ENCODE peak calls at places on chromosome 22, in nine cellular contexts. D, S, H, Q, L, G, V, O and U are unnamed samples.

GRCh38 chr22:41296826-41297667 is 4.3 kb upstream of the ZC3H7B start:
- DNase-seq in D (no peak), L (no peak), H (no peak), O (no peak), V (no peak), Q (no peak), G (no peak), S (no peak), U (no peak)

GRCh38 chr22:36565686-36566085 is 36.7 kb upstream of the EIF3D start:
- DNase-seq in S (no peak), Q (peak), O (no peak), H (no peak), V (no peak), G (no peak), D (peak), L (no peak), U (no peak)

GRCh38 chr22:19287889-19288288 is 3.6 kb downstream of the CLTCL1 start:
- DNase-seq in H (no peak), O (no peak), Q (peak), V (no peak), D (peak), S (no peak), G (no peak), L (no peak), U (peak)

GRCh38 chr22:44585559-44586121 is 87.6 kb upstream of the RTL6 start:
- DNase-seq in O (no peak), G (no peak), H (no peak), S (no peak), Q (no peak), L (no peak), V (no peak), D (no peak), U (no peak)

GRCh38 chr22:25900390-25900789 is 158.4 kb downstream of the MYO18B start:
- DNase-seq in S (no peak), Q (no peak), O (no peak), L (no peak), D (no peak), G (no peak), H (no peak), V (no peak), U (no peak)

GRCh38 chr22:19607198-19608113 is 83.2 kb upstream of the CLDN5 start:
- DNase-seq in D (peak), O (no peak), Q (no peak), L (no peak), V (no peak), G (peak), S (peak), H (peak), U (peak)

GRCh38 chr22:46985507-46985882 is 223.0 kb downstream of the TBC1D22A start:
- DNase-seq in S (no peak), L (no peak), O (no peak), G (no peak), V (no peak), H (no peak), Q (no peak), D (no peak), U (no peak)

GRCh38 chr22:19233189-19233661 is 54.7 kb upstream of the SLC25A1 start:
- DNase-seq in O (no peak), Q (no peak), S (no peak), L (no peak), D (no peak), V (no peak), H (no peak), G (no peak), U (no peak)

GRCh38 chr22:22810018-22810427 is 77.6 kb upstream of the IGLL5 start:
- DNase-seq in O (peak), Q (no peak), V (peak), D (no peak), L (peak), S (peak), G (no peak), H (no peak), U (peak)

GRCh38 chr22:42419328-42419881 is 12.8 kb downstream of the NFAM1 start:
- DNase-seq in L (no peak), O (no peak), V (no peak), Q (no peak), S (no peak), H (peak), D (no peak), G (no peak), U (no peak)

GRCh38 chr22:46092646-46093410 is 57.5 kb upstream of the PPARA start:
- DNase-seq in V (no peak), G (no peak), H (no peak), Q (peak), S (no peak), O (no peak), L (no peak), D (no peak), U (no peak)

GRCh38 chr22:39873963-39874362 is 19.6 kb downstream of the ENTHD1 start:
- DNase-seq in Q (no peak), S (no peak), O (no peak), G (no peak), L (no peak), H (no peak), V (no peak), D (no peak), U (no peak)

GRCh38 chr22:42635531-42635930 is 4.9 kb downstream of the ATP5MGL start:
- DNase-seq in S (no peak), G (no peak), V (peak), Q (peak), O (no peak), D (peak), H (no peak), L (no peak), U (no peak)

GRCh38 chr22:37661160-37661924 is 2.8 kb downstream of the PDXP start:
- DNase-seq in D (peak), G (peak), S (peak), V (no peak), O (peak), Q (peak), L (peak), H (no peak), U (peak)

GRCh38 chr22:21025266-21025665 is 7.1 kb downstream of the SLC7A4 start:
- DNase-seq in O (no peak), G (no peak), D (no peak), S (no peak), L (no peak), Q (no peak), V (no peak), H (no peak), U (no peak)

GRCh38 chr22:32967285-32968101 is 90.7 kb downstream of the SYN3 start:
- DNase-seq in O (no peak), Q (no peak), S (no peak), L (no peak), H (no peak), V (no peak), G (no peak), D (no peak), U (peak)

GRCh38 chr22:20810645-20811044 is 36.7 kb downstream of the SERPIND1 start:
- DNase-seq in D (no peak), O (no peak), Q (no peak), S (no peak), H (no peak), V (no peak), L (no peak), G (no peak), U (no peak)

GRCh38 chr22:50076646-50077624 is 8.3 kb downstream of the MLC1 start:
- DNase-seq in S (peak), Q (no peak), H (no peak), L (no peak), D (no peak), V (no peak), G (no peak), O (peak), U (no peak)
- TF ChIP-seq EZH2phosphoT487 in S (no peak), Q (no peak), H (no peak), L (no peak), D (no peak), V (no peak), G (no peak), O (no peak), U (no peak)

GRCh38 chr22:17931400-17931825 is 92.9 kb downstream of the MICAL3 start:
- DNase-seq in S (no peak), O (peak), H (no peak), G (no peak), L (no peak), D (peak), V (no peak), Q (peak), U (no peak)
- TF ChIP-seq EZH2phosphoT487 in S (no peak), O (no peak), H (no peak), G (no peak), L (no peak), D (no peak), V (no peak), Q (no peak), U (no peak)

GRCh38 chr22:50207383-50208031 is 6.7 kb downstream of the SELENOO start:
- DNase-seq in D (no peak), V (no peak), H (no peak), G (no peak), S (peak), L (no peak), O (no peak), Q (no peak), U (no peak)

GRCh38 chr22:50205781-50206569 is 5.2 kb downstream of the SELENOO start:
- DNase-seq in L (no peak), V (no peak), O (no peak), H (no peak), Q (no peak), D (no peak), G (no peak), S (no peak), U (no peak)

GRCh38 chr22:50208430-50208938 is 7.7 kb downstream of the SELENOO start:
- DNase-seq in O (no peak), V (no peak), Q (no peak), L (no peak), G (no peak), S (no peak), D (no peak), H (no peak), U (no peak)

GRCh38 chr22:50208939-50209892 is 8.4 kb downstream of the SELENOO start:
- DNase-seq in H (no peak), D (no peak), S (no peak), G (no peak), O (no peak), V (no peak), L (no peak), Q (no peak), U (no peak)

DNA sequence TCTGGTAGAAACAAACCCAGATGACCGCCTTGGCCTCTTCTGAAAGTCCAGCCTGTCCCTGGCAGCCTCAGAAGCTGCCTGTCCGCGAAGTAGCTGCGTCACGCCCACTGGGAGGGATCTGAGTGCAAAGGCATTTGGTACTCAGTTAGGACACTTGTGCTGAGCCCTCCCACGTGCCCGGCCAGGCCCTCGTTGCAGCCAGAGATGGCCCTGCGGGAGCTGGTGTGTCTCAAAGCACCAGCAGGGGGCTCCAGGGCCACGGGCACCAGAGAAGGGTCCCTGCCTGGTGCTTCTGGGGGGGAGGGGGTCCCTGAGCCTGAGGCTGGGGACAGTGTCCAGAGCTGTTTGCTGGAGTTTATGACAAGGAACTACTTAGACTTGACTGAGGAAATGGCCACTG is 5.8 kb downstream of the SELENOO start:
- DNase-seq in G (peak), S (peak), D (no peak), Q (peak), L (peak), O (peak), H (no peak), V (no peak), U (peak)
- TF ChIP-seq EZH2phosphoT487 in G (no peak), S (no peak), D (no peak), Q (no peak), L (no peak), O (no peak), H (no peak), V (no peak), U (no peak)

GRCh38 chr22:50229370-50229769 is 15.5 kb downstream of the TUBGCP6 start:
- DNase-seq in V (no peak), G (no peak), D (no peak), Q (no peak), L (no peak), O (no peak), H (no peak), S (no peak), U (no peak)

GRCh38 chr22:50236731-50237409 is 8.0 kb downstream of the TUBGCP6 start:
- DNase-seq in L (peak), G (peak), S (peak), D (peak), O (no peak), H (peak), V (no peak), Q (peak), U (no peak)

GRCh38 chr22:50232481-50233151 is 12.2 kb downstream of the TUBGCP6 start:
- DNase-seq in V (no peak), H (no peak), O (no peak), S (no peak), G (no peak), Q (no peak), D (no peak), L (no peak), U (no peak)

GRCh38 chr22:50228366-50228765 is 16.5 kb downstream of the TUBGCP6 start:
- DNase-seq in O (no peak), Q (no peak), G (no peak), L (no peak), H (no peak), S (no peak), D (no peak), V (no peak), U (no peak)

GRCh38 chr22:50233223-50233622 is 11.6 kb downstream of the TUBGCP6 start:
- DNase-seq in Q (no peak), D (no peak), O (no peak), H (no peak), V (no peak), S (no peak), G (no peak), L (no peak), U (no peak)
- TF ChIP-seq EZH2phosphoT487 in Q (no peak), D (no peak), O (no peak), H (no peak), V (no peak), S (no peak), G (no peak), L (no peak), U (no peak)

GRCh38 chr22:27433585-27434190 is 367.9 kb downstream of the MN1 start:
- DNase-seq in Q (no peak), L (no peak), D (peak), H (no peak), G (no peak), V (no peak), S (no peak), O (no peak), U (no peak)

GRCh38 chr22:27429476-27429875 is 372.1 kb downstream of the MN1 start:
- DNase-seq in S (no peak), L (no peak), H (no peak), Q (no peak), G (no peak), O (no peak), V (no peak), D (no peak), U (no peak)

GRCh38 chr22:27430799-27431480 is 370.6 kb downstream of the MN1 start:
- DNase-seq in D (no peak), V (no peak), H (no peak), S (no peak), L (no peak), Q (no peak), G (no peak), O (no peak), U (no peak)

GRCh38 chr22:27434898-27435297 is 366.7 kb downstream of the MN1 start:
- DNase-seq in L (no peak), O (no peak), V (no peak), Q (no peak), D (no peak), S (no peak), G (no peak), H (no peak), U (no peak)

GRCh38 chr22:27431896-27432295 is 369.7 kb downstream of the MN1 start:
- DNase-seq in D (no peak), Q (peak), H (no peak), O (no peak), L (no peak), V (no peak), S (no peak), G (no peak), U (no peak)
- TF ChIP-seq EZH2phosphoT487 in D (no peak), Q (no peak), H (no peak), O (no peak), L (no peak), V (no peak), S (no peak), G (no peak), U (no peak)

DNA sequence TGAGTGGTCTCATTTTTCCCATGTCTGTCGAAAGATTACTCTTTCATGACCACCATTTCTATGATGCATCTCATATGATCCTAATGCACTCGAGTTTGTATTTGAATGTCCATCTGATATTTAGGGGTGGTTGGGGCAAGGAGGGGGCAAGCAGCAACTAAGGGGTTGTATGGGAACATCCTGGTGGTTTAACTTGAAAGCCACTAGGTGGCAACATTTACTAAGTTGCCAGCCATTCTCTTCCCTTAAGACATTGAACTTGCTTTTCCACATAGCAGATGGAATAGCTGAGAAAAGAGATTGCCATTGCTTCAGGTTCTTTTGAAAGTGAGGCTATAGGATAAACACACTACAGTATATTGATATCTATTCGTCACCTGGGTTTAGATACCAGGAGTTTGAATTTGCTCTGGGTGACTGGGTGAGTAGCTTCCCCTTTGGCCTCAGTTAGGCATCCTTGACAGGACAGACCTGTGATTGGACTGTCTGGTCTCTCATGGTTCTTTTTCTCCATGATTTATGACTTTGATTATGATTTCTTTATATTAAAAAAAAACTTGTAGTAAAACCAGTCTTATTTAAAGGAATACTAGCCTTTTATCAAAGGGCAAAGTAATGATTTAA is 32.4 kb downstream of the NF2 start:
- DNase-seq in S (peak), H (peak), O (peak), L (peak), V (peak), D (peak), G (peak), Q (peak), U (peak)
- TF ChIP-seq EZH2phosphoT487 in S (no peak), H (no peak), O (no peak), L (no peak), V (no peak), D (no peak), G (no peak), Q (no peak), U (no peak)

GRCh38 chr22:49734390-49734789 is 93.3 kb downstream of the BRD1 start:
- DNase-seq in V (no peak), L (no peak), O (no peak), S (no peak), H (no peak), Q (no peak), D (no peak), G (no peak), U (no peak)
- TF ChIP-seq EZH2phosphoT487 in V (no peak), L (no peak), O (no peak), S (no peak), H (no peak), Q (no peak), D (no peak), G (no peak), U (no peak)